ENCODE peak calls at places on chromosomes 2 and 18, in ten cellular contexts. B is amniotic epithelial cell; G is pancreas; P is AG10803; O is neural crest cell; F is heart left ventricle; W is breast epithelium; U is GM12892; Y is CD8-positive, alpha-beta T cell; V is activated CD4-positive, alpha-beta T cell treated with anti-CD3 and anti-CD28 coated beads, Interleukin-2, amount 50 U/mL, for 1 hour. I is an unnamed sample.

GRCh38 chr18:2971741-2972552 is 41.0 kb downstream of the LPIN2 start:
- DNase-seq in B (no peak), G (no peak), P (peak), O (no peak), F (peak), W (no peak), U (peak), Y (peak), V (peak), I (peak)

GRCh38 chr2:238701066-238701906 is 146.6 kb upstream of the TWIST2 start:
- DNase-seq in B (no peak), G (no peak), P (no peak), O (no peak), F (no peak), W (no peak), U (no peak), Y (no peak), V (no peak), I (no peak)

GRCh38 chr2:105775809-105776559 is 31.3 kb downstream of the NCK2 start:
- DNase-seq in B (no peak), G (no peak), P (peak), O (no peak), F (no peak), W (no peak), U (no peak), Y (no peak), V (no peak), I (no peak)

GRCh38 chr2:144630459-144631215 is 110.7 kb upstream of the ZEB2 start:
- DNase-seq in B (peak), G (no peak), P (no peak), O (no peak), F (no peak), W (no peak), U (no peak), Y (no peak), V (no peak), I (no peak)

GRCh38 chr2:73888388-73888787 is 4.4 kb upstream of the ACTG2 start:
- DNase-seq in B (no peak), G (no peak), P (no peak), O (no peak), F (no peak), W (no peak), U (no peak), Y (no peak), V (no peak), I (no peak)

GRCh38 chr18:1026930-1027329 is 122.3 kb downstream of the ADCYAP1 start:
- DNase-seq in B (no peak), G (no peak), P (no peak), O (no peak), F (no peak), W (no peak), U (no peak), Y (no peak), V (no peak), I (no peak)

GRCh38 chr2:117470311-117471095 is 344.0 kb upstream of the DDX18 start:
- DNase-seq in B (no peak), G (no peak), P (no peak), O (peak), F (no peak), W (no peak), U (no peak), Y (no peak), V (no peak), I (peak)

GRCh38 chr2:222238072-222238471 is 60.7 kb downstream of the PAX3 start:
- DNase-seq in B (no peak), G (no peak), P (no peak), O (no peak), F (no peak), W (no peak), U (no peak), Y (no peak), V (no peak), I (no peak)

GRCh38 chr2:71379086-71379485 is 47.5 kb downstream of the ZNF638 start:
- DNase-seq in B (peak), G (no peak), P (peak), O (no peak), F (no peak), W (no peak), U (no peak), Y (no peak), V (no peak), I (peak)

GRCh38 chr2:96763511-96764252 is 3.0 kb downstream of the CNNM4 start:
- DNase-seq in B (no peak), G (no peak), P (no peak), O (no peak), F (no peak), W (no peak), U (peak), Y (no peak), V (no peak), I (peak)

GRCh38 chr2:168639501-168639900 is 162.9 kb upstream of the NOSTRIN start:
- DNase-seq in B (peak), G (no peak), P (peak), O (no peak), F (no peak), W (no peak), U (no peak), Y (no peak), V (no peak), I (peak)

GRCh38 chr2:200380833-200381542 is 74.5 kb downstream of the SPATS2L start:
- DNase-seq in B (peak), G (no peak), P (peak), O (no peak), F (no peak), W (no peak), U (no peak), Y (no peak), V (no peak), I (peak)

GRCh38 chr2:128318776-128319456 is at the start of gene HS6ST1:
- DNase-seq in B (peak), G (peak), P (peak), O (peak), F (peak), W (peak), U (peak), Y (peak), V (peak), I (peak)

GRCh38 chr18:68035709-68036522 is 519.4 kb upstream of the DSEL start:
- DNase-seq in B (no peak), G (no peak), P (peak), O (no peak), F (no peak), W (no peak), U (no peak), Y (no peak), V (no peak), I (peak)

GRCh38 chr2:8571792-8572499 is 109.9 kb upstream of the ID2 start:
- DNase-seq in B (no peak), G (no peak), P (no peak), O (no peak), F (no peak), W (no peak), U (no peak), Y (no peak), V (no peak), I (no peak)

GRCh38 chr2:166433457-166433856 is 57.7 kb upstream of the SCN9A start:
- DNase-seq in B (no peak), G (no peak), P (no peak), O (no peak), F (no peak), W (no peak), U (no peak), Y (no peak), V (no peak), I (no peak)

GRCh38 chr2:8146329-8147048 is 535.4 kb upstream of the ID2 start:
- DNase-seq in B (no peak), G (peak), P (no peak), O (no peak), F (no peak), W (no peak), U (no peak), Y (no peak), V (no peak), I (no peak)

GRCh38 chr2:33644215-33644614 is 45.1 kb upstream of the FAM98A start:
- DNase-seq in B (no peak), G (no peak), P (no peak), O (no peak), F (no peak), W (no peak), U (no peak), Y (no peak), V (no peak), I (no peak)

GRCh38 chr18:76496200-76496890 is 1.3 kb upstream of the ZNF516 start:
- DNase-seq in B (peak), G (peak), P (peak), O (peak), F (peak), W (no peak), U (no peak), Y (no peak), V (peak), I (peak)

GRCh38 chr2:212721026-212721451 is 182.4 kb upstream of the ERBB4 start:
- DNase-seq in B (no peak), G (peak), P (no peak), O (no peak), F (peak), W (no peak), U (no peak), Y (no peak), V (no peak), I (no peak)